ENCODE peak calls at places on chromosomes 1 and 21, in four cellular contexts. O, F, V and U are unnamed samples.

GRCh38 chr21:45363921-45364463 is 41.0 kb upstream of the COL18A1 start:
- DNase-seq in O (peak), F (no peak), V (peak), U (peak)

GRCh38 chr1:118204648-118205047 is 19.6 kb upstream of the SPAG17 start:
- DNase-seq in O (no peak), F (no peak), V (no peak), U (no peak)

GRCh38 chr1:71881611-71882010 is 400.7 kb downstream of the NEGR1 start:
- DNase-seq in O (no peak), F (no peak), V (no peak), U (no peak)

GRCh38 chr1:15616704-15617172 is 520 bp upstream of the DDI2 start:
- DNase-seq in O (peak), F (no peak), V (peak), U (no peak)

GRCh38 chr21:22278366-22278765 is 1280.2 kb downstream of the NCAM2 start:
- DNase-seq in O (no peak), F (no peak), V (no peak), U (no peak)

GRCh38 chr1:89068291-89068690 is 3.3 kb upstream of the GBP1 start:
- DNase-seq in O (no peak), F (no peak), V (no peak), U (no peak)

GRCh38 chr1:225460737-225461532 is 33.1 kb upstream of the LBR start:
- DNase-seq in O (no peak), F (no peak), V (no peak), U (no peak)

GRCh38 chr1:119829636-119830035 is 18.4 kb upstream of the REG4 start:
- DNase-seq in O (no peak), F (no peak), V (no peak), U (no peak)

GRCh38 chr1:234529661-234530237 is 50.8 kb upstream of the TARBP1 start:
- DNase-seq in O (no peak), F (no peak), V (no peak), U (no peak)

GRCh38 chr1:64215576-64215975 is 12.2 kb downstream of the UBE2U start:
- DNase-seq in O (no peak), F (no peak), V (no peak), U (no peak)

GRCh38 chr1:29498126-29499100 is 262.1 kb downstream of the PTPRU start:
- DNase-seq in O (peak), F (no peak), V (no peak), U (no peak)

GRCh38 chr1:29499101-29499650 is 262.9 kb downstream of the PTPRU start:
- DNase-seq in O (no peak), F (no peak), V (no peak), U (no peak)

GRCh38 chr1:29496701-29497100 is 260.4 kb downstream of the PTPRU start:
- DNase-seq in O (no peak), F (no peak), V (no peak), U (no peak)

GRCh38 chr1:29500041-29500440 is 263.7 kb downstream of the PTPRU start:
- DNase-seq in O (no peak), F (no peak), V (no peak), U (no peak)

GRCh38 chr1:29497395-29498125 is 261.2 kb downstream of the PTPRU start:
- DNase-seq in O (no peak), F (no peak), V (no peak), U (no peak)
- TF ChIP-seq CTCF in O (no peak), F (no peak), V (no peak), U (no peak)

GRCh38 chr1:6026095-6026809 is 19.4 kb upstream of the KCNAB2 start:
- DNase-seq in O (peak), F (no peak), V (peak), U (peak)
- H3K4me3 ChIP-seq in O (no peak), F (no peak), V (no peak), U (peak)

DNA sequence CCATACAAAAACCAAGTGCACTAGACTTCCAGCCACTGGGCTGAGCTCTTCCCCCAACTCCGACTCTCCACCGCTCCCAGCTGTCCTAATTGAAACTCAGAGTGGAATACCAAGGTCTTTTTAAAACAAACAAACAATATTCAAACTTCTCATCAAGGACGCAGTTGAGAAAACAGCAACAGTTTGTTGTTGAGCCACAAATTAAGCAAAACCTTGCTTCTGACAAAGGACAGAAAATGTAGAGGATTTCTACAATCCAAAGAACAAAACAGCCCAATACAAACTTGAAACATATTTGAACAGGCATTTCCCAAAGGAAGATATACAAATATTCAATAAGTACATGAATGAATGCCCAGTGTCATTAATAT is 28.4 kb downstream of the RSPH1 start:
- DNase-seq in O (no peak), F (no peak), V (no peak), U (no peak)
- TF ChIP-seq CTCF in O (no peak), F (no peak), V (no peak), U (no peak)

GRCh38 chr1:21659099-21659923 is 9.8 kb downstream of the RAP1GAP start:
- DNase-seq in O (peak), F (peak), V (peak), U (peak)
- H3K4me3 ChIP-seq in O (no peak), F (peak), V (no peak), U (no peak)

DNA sequence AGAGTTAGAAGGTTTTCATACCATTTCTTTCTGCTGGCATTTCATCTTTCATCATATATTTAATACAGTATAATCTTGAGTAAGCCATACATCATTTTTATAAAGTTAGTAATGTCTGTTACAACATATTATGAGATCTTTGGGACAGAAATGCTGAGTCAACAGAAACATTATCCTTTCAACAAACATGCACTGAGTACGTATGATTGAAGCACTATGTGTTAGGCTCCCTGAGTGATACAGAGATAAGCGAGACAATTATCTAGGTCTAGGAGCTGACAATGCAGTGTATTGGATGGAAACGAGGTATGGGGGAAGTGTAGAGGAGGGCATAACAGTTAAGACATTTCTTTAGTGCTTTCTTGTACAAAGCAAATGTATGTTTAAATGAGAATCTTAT is 19.7 kb upstream of the GPR52 start:
- DNase-seq in O (no peak), F (no peak), V (no peak), U (no peak)
- TF ChIP-seq CTCF in O (no peak), F (no peak), V (no peak), U (no peak)

DNA sequence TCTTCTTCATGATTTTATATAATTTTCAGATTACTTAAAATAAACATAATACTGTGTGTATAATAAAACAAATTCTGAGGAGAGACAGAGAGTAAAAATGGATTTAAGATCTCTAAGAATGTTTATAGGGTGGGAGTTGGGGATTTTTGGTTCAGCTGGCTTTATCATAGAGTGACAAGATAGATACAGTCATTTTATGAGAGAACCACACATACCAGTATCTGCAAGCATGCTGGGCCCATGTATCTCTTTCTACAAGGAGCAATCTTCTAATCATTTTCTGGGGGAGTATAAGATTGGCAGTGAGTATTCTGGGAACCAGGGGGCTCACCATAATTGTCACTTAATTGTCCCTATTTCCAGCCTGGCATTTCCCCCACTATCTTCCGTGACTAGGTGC is 64.3 kb upstream of the DUSP10 start:
- DNase-seq in O (no peak), F (no peak), V (no peak), U (no peak)
- H3K4me3 ChIP-seq in O (no peak), F (no peak), V (no peak), U (no peak)

GRCh38 chr1:207811920-207812720 is 60.3 kb downstream of the CD46 start:
- DNase-seq in O (peak), F (peak), V (peak), U (peak)
- TF ChIP-seq CTCF in O (peak), F (peak), V (peak), U (peak)